ENCODE peak calls at places on chromosomes 12 and 14, in eight cellular contexts. J is AG04450, K is tibial artery, N is esophagus squamous epithelium, B is psoas muscle, C is astrocyte, L is A673, I is uterus. G is an unnamed sample.

GRCh38 chr12:81294325-81295190 is 216.7 kb downstream of the ACSS3 start:
- DNase-seq in L (peak; percentile 92), C (peak; percentile 76), K (no peak), N (no peak), J (no peak), B (no peak), I (no peak), G (no peak)

GRCh38 chr12:131057211-131057721 is 103.6 kb downstream of the ADGRD1 start:
- DNase-seq in B (no peak), I (peak; percentile 9), J (no peak), K (peak; percentile 19), C (no peak), N (no peak), L (no peak), G (no peak)

GRCh38 chr12:56078931-56079728 is 835 bp upstream of the ERBB3 start:
- DNase-seq in N (no peak), J (peak; percentile 44), B (peak; percentile 89), L (peak; percentile 76), K (peak; percentile 82), I (peak; percentile 82), C (peak; percentile 58), G (peak; percentile 93)

GRCh38 chr14:59707778-59708635 is 131.4 kb upstream of the CCDC175 start:
- DNase-seq in C (no peak), J (no peak), B (no peak), N (no peak), I (no peak), K (no peak), L (peak; percentile 37), G (no peak)

GRCh38 chr12:75754141-75754540 is 242.7 kb upstream of the KRR1 start:
- DNase-seq in K (no peak), I (no peak), L (no peak), J (no peak), N (no peak), B (no peak), C (no peak), G (no peak)

GRCh38 chr12:123024819-123025391 is 44.4 kb downstream of the ARL6IP4 start:
- DNase-seq in K (no peak), J (no peak), L (no peak), B (no peak), I (no peak), N (no peak), C (peak; percentile 41), G (no peak)

GRCh38 chr12:45259732-45260480 is 44.0 kb downstream of the ANO6 start:
- DNase-seq in I (no peak), N (no peak), B (no peak), L (peak; percentile 79), J (no peak), K (no peak), C (peak; percentile 47), G (no peak)

GRCh38 chr14:93005135-93005813 is 82.3 kb downstream of the CHGA start:
- DNase-seq in N (no peak), L (no peak), J (no peak), I (no peak), B (no peak), C (no peak), K (no peak), G (no peak)

GRCh38 chr14:68364823-68365222 is 428.0 kb downstream of the ZFP36L1 start:
- DNase-seq in I (peak; percentile 21), N (no peak), J (no peak), L (no peak), B (no peak), C (peak; percentile 44), K (no peak), G (no peak)
- H3K27ac ChIP-seq in I (peak overlapping the region; percentile 95), N (peak overlapping the region; percentile 82), J (peak overlapping the region; percentile 42), L (no peak overlapping the region), B (peak overlapping the region; percentile 14), C (peak overlapping the region; percentile 98), K (peak overlapping the region; percentile 84), G (peak overlapping the region; percentile 65)

GRCh38 chr12:132275110-132275531 is 54.3 kb downstream of the GALNT9 start:
- DNase-seq in J (no peak), B (no peak), I (no peak), L (peak; percentile 89), K (no peak), N (no peak), C (peak; percentile 7), G (no peak)

GRCh38 chr12:132276066-132276719 is 53.2 kb downstream of the GALNT9 start:
- DNase-seq in K (no peak), J (no peak), C (no peak), I (no peak), L (no peak), N (no peak), B (peak; percentile 4), G (peak; percentile 47)

GRCh38 chr12:132273992-132274334 is 55.4 kb downstream of the GALNT9 start:
- DNase-seq in J (no peak), L (no peak), C (no peak), B (no peak), N (no peak), K (no peak), I (no peak), G (no peak)

GRCh38 chr12:132276720-132277373 is 52.5 kb downstream of the GALNT9 start:
- DNase-seq in B (no peak), I (no peak), N (no peak), J (no peak), C (no peak), L (no peak), K (no peak), G (no peak)

GRCh38 chr12:132275631-132276030 is 53.8 kb downstream of the GALNT9 start:
- DNase-seq in K (no peak), I (no peak), J (no peak), N (no peak), L (no peak), C (no peak), B (peak; percentile 7), G (no peak)
- H3K27me3 ChIP-seq in K (peaks cover 92% of the 10 kb centered on the region), I (peaks cover 17% of the 10 kb centered on the region), J (peaks cover 29% of the 10 kb centered on the region), N (peaks cover 100% of the 10 kb centered on the region), L (no peaks in the 10 kb centered on the region), C (peaks cover 15% of the 10 kb centered on the region), B (peaks cover 93% of the 10 kb centered on the region), G (peaks cover 48% of the 10 kb centered on the region)

GRCh38 chr12:116646901-116647300 is 87.7 kb downstream of the MAP1LC3B2 start:
- DNase-seq in C (no peak), N (no peak), L (no peak), B (no peak), K (no peak), I (no peak), J (no peak), G (no peak)
- H3K27ac ChIP-seq in C (no peak overlapping the region), N (no peak overlapping the region), L (no peak overlapping the region), B (no peak overlapping the region), K (no peak overlapping the region), I (no peak overlapping the region), J (no peak overlapping the region), G (no peak overlapping the region)

DNA sequence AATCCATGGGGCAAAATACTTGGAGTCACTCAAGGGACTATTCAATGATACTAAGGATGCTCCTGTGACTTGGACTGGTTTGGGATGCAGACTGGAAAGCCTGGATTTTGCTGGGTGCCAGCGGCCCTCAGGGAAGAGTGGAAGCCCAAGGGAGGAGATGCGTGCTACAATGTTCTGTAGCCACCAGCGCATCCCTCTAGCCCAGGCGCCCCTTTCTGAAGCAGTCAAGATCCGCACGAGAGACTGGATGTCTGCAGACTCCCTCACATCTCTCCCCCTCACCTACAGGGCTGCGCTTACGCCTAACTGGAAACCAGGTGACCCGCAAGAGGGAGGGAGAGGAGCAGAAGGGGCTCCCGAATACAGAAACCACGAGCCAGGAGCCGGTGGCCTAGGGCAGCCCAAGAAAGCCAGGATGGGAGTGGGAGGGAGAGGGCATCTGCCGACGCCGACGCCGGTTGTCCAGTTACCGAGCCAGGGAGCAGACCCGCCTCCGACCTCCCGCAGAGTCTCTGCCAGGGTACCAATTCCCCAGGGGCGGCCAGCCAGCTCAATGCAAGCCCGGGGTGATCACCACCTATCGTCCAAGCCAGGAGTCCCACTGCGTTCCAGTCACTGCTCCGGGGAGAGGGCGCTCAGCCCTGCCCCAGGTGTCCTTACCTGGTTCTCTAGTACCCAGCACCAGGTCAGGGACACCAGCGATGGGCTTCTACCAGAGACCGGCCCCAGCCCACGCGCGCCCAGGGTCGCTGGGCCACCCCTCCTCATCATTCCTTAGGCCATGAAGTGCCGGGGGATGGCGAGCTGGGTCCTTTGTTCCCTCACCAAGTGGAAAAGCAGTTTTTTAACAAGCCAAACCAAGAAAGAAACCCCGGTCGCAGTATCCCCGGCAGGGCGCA is 1.2 kb downstream of the NTN4 start:
- DNase-seq in I (peak; percentile 16), L (no peak), N (no peak), J (no peak), C (no peak), K (peak; percentile 27), B (peak; percentile 21), G (peak; percentile 65)
- H3K27me3 ChIP-seq in I (no peaks in the 10 kb centered on the region), L (peaks cover 16% of the 10 kb centered on the region), N (peaks cover 24% of the 10 kb centered on the region), J (no peaks in the 10 kb centered on the region), C (peaks cover 5% of the 10 kb centered on the region), K (no peaks in the 10 kb centered on the region), B (peaks cover 61% of the 10 kb centered on the region), G (no peaks in the 10 kb centered on the region)

GRCh38 chr12:15861404-15861803 is 20.8 kb upstream of the STRAP start:
- DNase-seq in K (no peak), C (no peak), L (no peak), J (no peak), N (no peak), I (no peak), B (no peak), G (no peak)
- H3K27ac ChIP-seq in K (no peak overlapping the region), C (no peak overlapping the region), L (no peak overlapping the region), J (no peak overlapping the region), N (no peak overlapping the region), I (no peak overlapping the region), B (no peak overlapping the region), G (no peak overlapping the region)

DNA sequence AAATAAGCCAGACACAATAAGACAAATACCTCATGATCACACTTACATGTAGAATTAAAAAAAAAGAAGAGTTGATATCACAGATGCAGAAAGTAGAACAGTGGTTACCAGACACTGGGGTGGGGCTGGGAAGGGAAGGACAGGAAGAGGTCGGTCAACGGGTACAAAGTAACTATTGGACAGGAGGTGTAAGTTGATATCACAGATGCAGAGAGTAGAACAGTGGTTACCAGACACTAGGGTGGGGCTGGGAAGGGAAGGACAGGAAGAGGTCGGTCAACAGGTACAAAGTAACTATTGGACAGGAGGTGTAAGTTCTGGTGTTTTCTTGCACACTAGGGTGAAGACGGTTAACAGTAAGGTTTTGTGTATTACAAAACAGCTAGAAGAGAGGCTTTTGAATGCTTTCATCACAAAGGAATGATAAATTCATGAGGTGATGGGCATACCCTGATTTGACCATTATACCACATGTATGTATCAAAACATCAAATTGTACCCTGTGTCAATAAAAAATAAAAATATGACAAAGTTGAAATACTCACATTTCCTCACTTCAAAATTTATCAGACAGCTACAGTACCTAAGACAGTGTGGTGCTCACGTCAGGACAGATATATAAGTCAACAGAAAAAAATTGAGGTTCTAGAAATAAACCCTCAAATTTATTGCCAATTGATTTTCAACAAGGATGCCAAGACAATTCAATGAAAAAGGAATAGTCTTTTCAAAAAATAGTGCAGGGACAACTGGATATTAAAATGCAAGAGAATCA is 32.8 kb downstream of the GALC start:
- DNase-seq in B (no peak), K (no peak), N (no peak), J (no peak), C (no peak), L (no peak), I (no peak), G (no peak)
- H3K27me3 ChIP-seq in B (no peaks in the 10 kb centered on the region), K (no peaks in the 10 kb centered on the region), N (no peaks in the 10 kb centered on the region), J (no peaks in the 10 kb centered on the region), C (no peaks in the 10 kb centered on the region), L (no peaks in the 10 kb centered on the region), I (no peaks in the 10 kb centered on the region), G (no peaks in the 10 kb centered on the region)

GRCh38 chr12:2198088-2198501 is 145.3 kb downstream of the CACNA1C start:
- DNase-seq in C (peak; percentile 89), B (no peak), I (peak; percentile 60), J (no peak), N (no peak), L (peak; percentile 72), K (no peak), G (peak; percentile 66)
- H3K27ac ChIP-seq in C (no peak overlapping the region), B (no peak overlapping the region), I (peak overlapping the region; percentile 67), J (no peak overlapping the region), N (no peak overlapping the region), L (no peak overlapping the region), K (no peak overlapping the region), G (peak overlapping the region; percentile 55)